ENCODE peak calls at places on chromosome 14, in four cellular contexts. C is AG10803, O is BJ, U is WTC11. F is an unnamed sample.

GRCh38 chr14:77584809-77585208 is 31.6 kb downstream of the SPTLC2 start:
- DNase-seq in U (no peak), C (no peak), O (no peak), F (no peak)

GRCh38 chr14:55302770-55303472 is 31.7 kb downstream of the FBXO34 start:
- DNase-seq in O (no peak), C (no peak), U (no peak), F (no peak)

GRCh38 chr14:20482382-20482781 is 13.2 kb downstream of the PNP start:
- DNase-seq in U (no peak), C (no peak), O (no peak), F (no peak)

GRCh38 chr14:44782775-44783238 is 178.9 kb downstream of the KLHL28 start:
- DNase-seq in U (no peak), O (no peak), C (peak; percentile 56), F (no peak)

GRCh38 chr14:92039073-92039719 is 663 bp downstream of the TRIP11 start:
- DNase-seq in O (peak; percentile 18), C (peak; percentile 58), U (peak; percentile 77), F (peak; percentile 71)

GRCh38 chr14:59116984-59117415 is 71.5 kb upstream of the DAAM1 start:
- DNase-seq in C (no peak), O (peak; percentile 44), U (no peak), F (no peak)

GRCh38 chr14:69985456-69985855 is 106.2 kb downstream of the SMOC1 start:
- DNase-seq in U (no peak), O (no peak), C (peak; percentile 25), F (no peak)

GRCh38 chr14:88559852-88560251 is 3.0 kb upstream of the ZC3H14 start:
- DNase-seq in C (peak; percentile 76), O (no peak), U (no peak), F (no peak)

GRCh38 chr14:68944162-68944561 is 34.9 kb downstream of the ACTN1 start:
- DNase-seq in O (no peak), U (no peak), C (no peak), F (no peak)

GRCh38 chr14:92252291-92252690 is 70.7 kb upstream of the SLC24A4 start:
- DNase-seq in C (no peak), U (no peak), O (no peak), F (no peak)

GRCh38 chr14:37172024-37172869 is at the start of gene SLC25A21:
- DNase-seq in O (peak; percentile 33), C (peak; percentile 79), U (peak; percentile 81), F (peak; percentile 82)

GRCh38 chr14:91649930-91650329 is 82.0 kb downstream of the CATSPERB start:
- DNase-seq in U (no peak), O (no peak), C (peak; percentile 60), F (no peak)

GRCh38 chr14:77275041-77275854 is 4.2 kb upstream of the NGB start:
- DNase-seq in C (no peak), U (no peak), O (no peak), F (no peak)

GRCh38 chr14:69048456-69048855 is 69.4 kb upstream of the ACTN1 start:
- DNase-seq in O (no peak), U (no peak), C (no peak), F (no peak)

GRCh38 chr14:40909906-40910305 is 696.8 kb upstream of the LRFN5 start:
- DNase-seq in O (no peak), U (no peak), C (no peak), F (no peak)

GRCh38 chr14:104559043-104559768 is 20.4 kb upstream of the C14orf180 start:
- DNase-seq in C (no peak), U (no peak), O (no peak), F (no peak)

GRCh38 chr14:70013269-70013873 is 134.2 kb downstream of the SMOC1 start:
- DNase-seq in C (no peak), O (no peak), U (peak; percentile 83), F (no peak)

GRCh38 chr14:100246136-100246535 is 7.2 kb downstream of the YY1 start:
- DNase-seq in O (no peak), C (no peak), U (no peak), F (no peak)

GRCh38 chr14:100375273-100375962 is 52.3 kb downstream of the SLC25A47 start:
- DNase-seq in U (peak; percentile 65), O (peak; percentile 97), C (peak; percentile 99), F (no peak)

GRCh38 chr14:81625343-81625742 is 91.7 kb upstream of the SEL1L start:
- DNase-seq in U (no peak), O (no peak), C (peak; percentile 1), F (no peak)

GRCh38 chr14:20179218-20179617 is 11.5 kb upstream of the OR11G2 start:
- DNase-seq in C (no peak), U (no peak), O (no peak), F (no peak)

GRCh38 chr14:100827751-100828447 is 2.0 kb downstream of the MEG3 start:
- DNase-seq in U (peak; percentile 72), O (no peak), C (peak; percentile 76), F (no peak)

GRCh38 chr14:30295980-30296379 is 263.0 kb upstream of the G2E3 start:
- DNase-seq in O (no peak), C (no peak), U (no peak), F (no peak)

GRCh38 chr14:68341765-68342212 is 451.1 kb downstream of the ZFP36L1 start:
- DNase-seq in O (no peak), C (no peak), U (no peak), F (no peak)

GRCh38 chr14:22225526-22226133 is 363.4 kb downstream of the DAD1 start:
- DNase-seq in O (no peak), C (peak; percentile 42), U (no peak), F (no peak)

GRCh38 chr14:57960946-57961792 is 95.3 kb upstream of the SLC35F4 start:
- DNase-seq in U (no peak), C (no peak), O (no peak), F (no peak)

GRCh38 chr14:99093532-99094517 is 178.2 kb downstream of the BCL11B start:
- DNase-seq in O (no peak), U (no peak), C (no peak), F (no peak)

GRCh38 chr14:93200553-93200952 is 6.3 kb downstream of the GON7 start:
- DNase-seq in O (no peak), U (no peak), C (no peak), F (no peak)

GRCh38 chr14:104441275-104442106 is 138.1 kb upstream of the C14orf180 start:
- DNase-seq in O (no peak), C (no peak), U (no peak), F (peak; percentile 66)

GRCh38 chr14:104886690-104887622 is 21.9 kb downstream of the CEP170B start:
- DNase-seq in C (no peak), U (no peak), O (no peak), F (no peak)

GRCh38 chr14:98018626-98019025 is 1221.4 kb downstream of the VRK1 start:
- DNase-seq in C (no peak), O (no peak), U (no peak), F (no peak)

GRCh38 chr14:102951034-102951433 is 28.6 kb downstream of the AMN start:
- DNase-seq in C (no peak), U (no peak), O (no peak), F (no peak)

GRCh38 chr14:89540830-89541470 is 123.9 kb upstream of the FOXN3 start:
- DNase-seq in C (peak; percentile 80), U (no peak), O (peak; percentile 82), F (no peak)

GRCh38 chr14:101251812-101252442 is 309.4 kb upstream of the DIO3 start:
- DNase-seq in C (no peak), O (no peak), U (no peak), F (no peak)

GRCh38 chr14:54711812-54712211 is 144.9 kb downstream of the SAMD4A start:
- DNase-seq in O (no peak), C (no peak), U (no peak), F (no peak)

GRCh38 chr14:100288382-100289185 is 17.7 kb downstream of the SLC25A29 start:
- DNase-seq in O (no peak), U (peak; percentile 5), C (no peak), F (no peak)

GRCh38 chr14:89139404-89140247 is 277.4 kb downstream of the FOXN3 start:
- DNase-seq in O (no peak), C (no peak), U (peak; percentile 28), F (no peak)

GRCh38 chr14:100155049-100155621 is 4.3 kb downstream of the DEGS2 start:
- DNase-seq in C (no peak), O (no peak), U (peak; percentile 89), F (no peak)

DNA sequence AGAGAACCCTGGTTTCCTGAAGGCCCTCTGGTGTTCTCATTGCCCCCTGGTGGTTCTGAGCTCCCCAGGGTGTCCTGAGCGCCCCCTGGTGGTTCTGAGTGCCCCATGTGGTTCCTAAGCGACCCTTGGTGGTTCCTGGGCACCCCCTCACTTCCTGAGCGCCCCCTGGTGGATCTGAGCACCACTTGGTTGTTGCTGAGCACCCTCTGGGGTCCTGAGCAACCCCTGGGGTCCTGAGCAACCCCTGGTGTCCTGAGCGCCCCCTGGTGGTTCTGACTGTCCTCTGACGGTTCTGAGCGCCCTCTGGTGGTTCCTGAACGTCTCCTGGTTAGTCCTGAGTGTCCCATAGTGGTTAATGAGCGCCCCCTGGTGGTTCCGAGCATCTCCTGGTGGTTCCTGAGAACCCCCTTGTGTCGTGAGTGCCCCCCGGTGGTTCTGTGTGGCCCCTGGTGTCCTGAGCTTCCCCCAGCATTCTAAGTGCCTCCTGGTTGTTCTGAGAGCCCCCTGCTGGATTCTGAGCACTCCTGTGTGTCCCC is 568.3 kb downstream of the TMEM121 start:
- DNase-seq in U (no peak), O (no peak), C (no peak), F (no peak)
- TF ChIP-seq CTCF in U (no peak), O (peak; percentile 13), C (no peak), F (peak; percentile 21)

GRCh38 chr14:23517650-23518329 is 33.8 kb downstream of the ZFHX2 start:
- DNase-seq in U (no peak), C (no peak), O (no peak), F (no peak)
- TF ChIP-seq CTCF in U (no peak), C (no peak), O (no peak), F (no peak)

GRCh38 chr14:64293976-64294671 is at the start of gene ESR2:
- DNase-seq in U (peak; percentile 58), O (no peak), C (peak; percentile 12), F (peak; percentile 71)
- TF ChIP-seq CTCF in U (no peak), O (peak; percentile 42), C (peak; percentile 45), F (no peak)

DNA sequence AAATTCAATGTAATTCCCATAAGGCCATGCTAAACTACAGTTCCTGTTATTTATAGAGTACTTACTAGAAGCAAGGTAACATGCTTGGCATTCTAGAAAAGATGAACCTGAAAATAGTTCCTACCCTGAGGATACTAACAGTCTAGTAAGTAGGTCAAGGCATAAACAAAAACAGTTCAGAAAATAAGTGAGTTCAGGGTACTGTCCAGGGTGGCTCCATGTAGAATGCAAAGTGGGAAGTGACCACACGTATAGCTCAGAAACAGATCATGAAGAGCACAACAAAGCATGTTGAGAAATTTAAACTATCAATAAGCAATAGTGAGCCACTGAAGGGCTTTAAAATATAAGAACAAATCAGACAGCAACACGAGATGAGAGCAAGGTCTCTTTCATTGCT is 2.3 kb downstream of the TMED10 start:
- DNase-seq in O (no peak), C (no peak), U (no peak), F (no peak)
- TF ChIP-seq CTCF in O (no peak), C (no peak), U (no peak), F (no peak)